ENCODE peak calls at places on chromosome 20, in ten cellular contexts. P is CD4-positive, alpha-beta memory T cell; W is right cardiac atrium; K is mesendoderm; A is heart right ventricle; M is upper lobe of right lung; D is left ventricle myocardium inferior; V is HAP-1; B is GM23338; L is cardiac muscle cell. I is an unnamed sample.

GRCh38 chr20:62190639-62191411 is 8.0 kb downstream of the MTG2 start:
- DNase-seq in P (no peak), W (peak; percentile 28), K (no peak), A (no peak), M (no peak), D (no peak), V (no peak), B (peak; percentile 37), L (no peak), I (peak; percentile 26)

GRCh38 chr20:6489361-6490154 is 277.9 kb upstream of the BMP2 start:
- DNase-seq in P (no peak), W (no peak), K (no peak), A (no peak), M (no peak), D (no peak), V (no peak), B (no peak), L (no peak), I (no peak)

GRCh38 chr20:61810066-61810708 is 255.5 kb downstream of the TAF4 start:
- DNase-seq in P (no peak), W (no peak), K (no peak), A (no peak), M (no peak), D (no peak), V (no peak), B (no peak), L (no peak), I (peak; percentile 37)

GRCh38 chr20:53847843-53848185 is 222.6 kb downstream of the BCAS1 start:
- DNase-seq in P (no peak), W (no peak), K (no peak), A (no peak), M (no peak), D (no peak), V (no peak), B (no peak), L (no peak), I (no peak)

GRCh38 chr20:63662813-63663189 is 4.7 kb downstream of the RTEL1 start:
- DNase-seq in P (no peak), W (no peak), K (no peak), A (no peak), M (no peak), D (no peak), V (no peak), B (no peak), L (no peak), I (no peak)

GRCh38 chr20:17522528-17522927 is 8.7 kb downstream of the BFSP1 start:
- DNase-seq in P (no peak), W (no peak), K (no peak), A (no peak), M (no peak), D (no peak), V (no peak), B (no peak), L (no peak), I (no peak)

GRCh38 chr20:41697861-41698559 is 79.8 kb upstream of the CHD6 start:
- DNase-seq in P (peak; percentile 25), W (no peak), K (peak; percentile 66), A (no peak), M (no peak), D (no peak), V (peak; percentile 55), B (peak; percentile 77), L (peak; percentile 57), I (no peak)

GRCh38 chr20:51494241-51495110 is 48.0 kb downstream of the NFATC2 start:
- DNase-seq in P (peak; percentile 46), W (no peak), K (no peak), A (no peak), M (no peak), D (no peak), V (no peak), B (no peak), L (no peak), I (no peak)

GRCh38 chr20:49676581-49677291 is 36.9 kb downstream of the B4GALT5 start:
- DNase-seq in P (peak; percentile 60), W (peak; percentile 45), K (no peak), A (no peak), M (no peak), D (no peak), V (no peak), B (no peak), L (peak; percentile 39), I (no peak)

GRCh38 chr20:15834857-15835256 is 738.4 kb downstream of the KIF16B start:
- DNase-seq in P (no peak), W (no peak), K (no peak), A (no peak), M (no peak), D (no peak), V (no peak), B (no peak), L (no peak), I (no peak)

GRCh38 chr20:35558416-35558815 is 16.5 kb downstream of the ERGIC3 start:
- DNase-seq in P (no peak), W (no peak), K (no peak), A (no peak), M (peak; percentile 33), D (no peak), V (no peak), B (no peak), L (no peak), I (peak; percentile 22)

GRCh38 chr20:22341508-22341907 is 242.9 kb downstream of the FOXA2 start:
- DNase-seq in P (no peak), W (no peak), K (no peak), A (no peak), M (no peak), D (no peak), V (no peak), B (no peak), L (peak; percentile 2), I (no peak)

GRCh38 chr20:32007787-32008616 is 2.2 kb upstream of the CCM2L start:
- DNase-seq in P (no peak), W (peak; percentile 85), K (peak; percentile 83), A (peak; percentile 82), M (no peak), D (peak; percentile 58), V (no peak), B (peak; percentile 90), L (peak; percentile 50), I (peak; percentile 62)

DNA sequence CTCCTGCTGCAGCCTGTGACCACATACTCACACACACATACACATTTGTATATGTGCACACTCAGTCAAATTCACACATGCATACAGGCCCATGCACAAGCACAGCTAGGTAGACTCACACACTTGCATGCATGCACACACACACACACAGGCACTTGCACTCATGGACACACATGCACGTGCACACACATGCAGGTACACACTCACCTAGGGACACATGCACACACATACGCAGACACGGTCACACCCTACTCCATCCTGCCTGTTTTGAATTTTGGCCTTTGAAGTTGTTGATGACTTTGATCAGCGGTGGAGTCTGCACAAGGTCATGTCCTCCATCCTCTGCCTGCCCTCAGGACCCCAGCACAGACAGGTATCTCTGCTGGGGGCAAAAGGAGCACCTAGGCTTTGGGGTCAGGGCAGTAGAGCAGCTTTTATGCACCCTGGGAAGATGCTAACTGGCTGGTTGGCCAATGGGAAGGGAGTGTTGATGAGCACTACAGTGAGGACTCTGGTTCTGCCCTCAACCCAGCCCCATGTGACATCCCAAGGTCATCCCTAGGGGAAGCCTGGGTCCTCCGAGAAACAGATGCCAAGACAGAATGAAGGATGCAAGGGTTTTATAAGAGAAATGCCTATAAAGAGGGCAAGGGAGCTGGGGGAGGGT is 218.3 kb downstream of the SLC24A3 start:
- DNase-seq in P (no peak), W (no peak), K (no peak), A (no peak), M (no peak), D (no peak), V (no peak), B (no peak), L (no peak), I (no peak)
- H3K27me3 ChIP-seq in P (no peaks in the 10 kb centered on the region), W (no peaks in the 10 kb centered on the region), K (no peaks in the 10 kb centered on the region), A (no peaks in the 10 kb centered on the region), M (no peaks in the 10 kb centered on the region), D (peaks cover 28% of the 10 kb centered on the region), V (no peaks in the 10 kb centered on the region), B (no peaks in the 10 kb centered on the region), L (no peaks in the 10 kb centered on the region), I (no peaks in the 10 kb centered on the region)

GRCh38 chr20:24994186-24994465 is 1.6 kb upstream of the APMAP start:
- DNase-seq in P (no peak), W (no peak), K (no peak), A (no peak), M (no peak), D (no peak), V (no peak), B (no peak), L (no peak), I (no peak)

GRCh38 chr20:24994470-24995368 is 2.2 kb upstream of the APMAP start:
- DNase-seq in P (peak; percentile 85), W (peak; percentile 92), K (peak; percentile 80), A (peak; percentile 88), M (peak; percentile 79), D (peak; percentile 89), V (peak; percentile 65), B (peak; percentile 89), L (peak; percentile 83), I (peak; percentile 88)

GRCh38 chr20:24992420-24993205 is at the start of gene APMAP:
- DNase-seq in P (peak; percentile 94), W (peak; percentile 99), K (peak; percentile 95), A (peak; percentile 97), M (peak; percentile 98), D (peak; percentile 97), V (peak; percentile 84), B (peak; percentile 97), L (peak; percentile 94), I (peak; percentile 98)

GRCh38 chr20:24991897-24992419 is 593 bp downstream of the APMAP start:
- DNase-seq in P (no peak), W (peak; percentile 76), K (peak; percentile 30), A (no peak), M (peak; percentile 74), D (no peak), V (peak; percentile 25), B (peak; percentile 50), L (peak; percentile 20), I (peak; percentile 32)

GRCh38 chr20:24993337-24994185 is 1.0 kb upstream of the APMAP start:
- DNase-seq in P (no peak), W (no peak), K (no peak), A (no peak), M (no peak), D (no peak), V (peak; percentile 48), B (no peak), L (peak; percentile 67), I (no peak)
- H3K4me3 ChIP-seq in P (peak overlapping the region; percentile 93), W (peak overlapping the region; percentile 76), K (no peak overlapping the region), A (peak overlapping the region; percentile 89), M (peak overlapping the region; percentile 95), D (peak overlapping the region; percentile 93), V (peak overlapping the region; percentile 98), B (peak overlapping the region; percentile 93), L (peak overlapping the region; percentile 57), I (peak overlapping the region; percentile 82)

DNA sequence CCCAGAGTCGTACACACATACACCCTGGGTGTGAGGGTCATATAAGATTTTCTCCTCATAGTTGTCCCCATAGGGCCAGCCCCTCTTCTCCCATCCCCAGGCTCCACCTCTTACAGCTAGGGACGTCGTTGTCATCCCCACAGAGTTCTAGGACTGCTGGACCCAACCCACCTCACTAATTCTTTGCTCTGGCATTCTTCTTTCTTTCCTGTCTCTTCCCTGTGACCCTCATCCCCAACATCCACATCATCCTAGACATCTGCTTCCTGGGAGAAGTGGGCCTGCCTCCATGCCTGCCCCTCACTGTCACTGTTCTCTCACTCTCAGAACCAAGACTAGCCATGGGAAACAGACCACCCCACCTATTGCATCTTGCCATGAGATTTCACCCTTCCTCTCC is 1.1 kb downstream of the PSMF1 start:
- DNase-seq in P (no peak), W (no peak), K (no peak), A (no peak), M (no peak), D (no peak), V (no peak), B (no peak), L (no peak), I (no peak)
- H3K4me1 ChIP-seq in P (peaks cover 62% of the 10 kb centered on the region), W (peaks cover 15% of the 10 kb centered on the region), K (no peaks in the 10 kb centered on the region), A (peaks cover 64% of the 10 kb centered on the region), M (peaks cover 47% of the 10 kb centered on the region), D (peaks cover 66% of the 10 kb centered on the region), V (peaks cover 4% of the 10 kb centered on the region), B (peaks cover 10% of the 10 kb centered on the region), L (peaks cover 12% of the 10 kb centered on the region), I (peaks cover 60% of the 10 kb centered on the region)

GRCh38 chr20:59602546-59603080 is 1.7 kb upstream of the PHACTR3 start:
- DNase-seq in P (no peak), W (no peak), K (no peak), A (no peak), M (no peak), D (no peak), V (no peak), B (no peak), L (no peak), I (no peak)
- H3K27me3 ChIP-seq in P (peaks cover 4% of the 10 kb centered on the region), W (peaks cover 2% of the 10 kb centered on the region), K (peaks cover 20% of the 10 kb centered on the region), A (peaks cover 66% of the 10 kb centered on the region), M (peaks cover 56% of the 10 kb centered on the region), D (peaks cover 93% of the 10 kb centered on the region), V (peaks cover 14% of the 10 kb centered on the region), B (peaks cover 84% of the 10 kb centered on the region), L (peaks cover 40% of the 10 kb centered on the region), I (peaks cover 10% of the 10 kb centered on the region)